ENCODE peak calls at places on chromosomes 12 and 14, in seven cellular contexts. P is sigmoid colon; N is mucosa of descending colon; W is CD4-positive, alpha-beta memory T cell; D is upper lobe of left lung; H is CD8-positive, alpha-beta T cell; Z is cardiac muscle cell. J is an unnamed sample.

GRCh38 chr12:131947482-131948027 is 2.2 kb upstream of the EP400 start:
- DNase-seq in Z (no peak), P (peak; percentile 66), N (no peak), H (no peak), D (no peak), W (no peak), J (no peak)

GRCh38 chr12:96247567-96247962 is 53.4 kb downstream of the ELK3 start:
- DNase-seq in P (no peak), W (no peak), N (no peak), Z (no peak), H (no peak), D (no peak), J (no peak)

GRCh38 chr12:110244829-110245228 is 36.2 kb upstream of the ATP2A2 start:
- DNase-seq in H (no peak), W (no peak), N (no peak), P (no peak), D (no peak), Z (no peak), J (no peak)

GRCh38 chr14:80850197-80850814 is 91.2 kb downstream of the CEP128 start:
- DNase-seq in Z (peak; percentile 68), H (no peak), P (no peak), W (peak; percentile 4), D (no peak), N (no peak), J (peak; percentile 29)

GRCh38 chr14:62308927-62309326 is 546.7 kb downstream of the SNAPC1 start:
- DNase-seq in N (no peak), W (no peak), P (no peak), D (no peak), Z (no peak), H (no peak), J (no peak)

GRCh38 chr12:105861232-105861631 is 277.5 kb downstream of the NUAK1 start:
- DNase-seq in N (no peak), H (no peak), Z (no peak), D (no peak), P (no peak), W (no peak), J (no peak)

GRCh38 chr14:88248606-88249005 is 74.5 kb downstream of the KCNK10 start:
- DNase-seq in N (no peak), H (no peak), W (no peak), D (no peak), Z (peak; percentile 78), P (no peak), J (no peak)

GRCh38 chr14:68952544-68953535 is 26.3 kb downstream of the ACTN1 start:
- DNase-seq in Z (peak; percentile 87), H (no peak), W (no peak), N (no peak), P (peak; percentile 85), D (no peak), J (no peak)

GRCh38 chr12:82723093-82723492 is 36.4 kb downstream of the TMTC2 start:
- DNase-seq in P (no peak), H (no peak), N (no peak), Z (no peak), D (no peak), W (no peak), J (no peak)

GRCh38 chr14:29908652-29909577 is 18.7 kb downstream of the PRKD1 start:
- DNase-seq in N (no peak), D (no peak), Z (no peak), P (no peak), H (no peak), W (no peak), J (no peak)

GRCh38 chr12:109811624-109811995 is 21.6 kb downstream of the TRPV4 start:
- DNase-seq in W (no peak), N (no peak), P (no peak), H (no peak), D (no peak), Z (no peak), J (no peak)

GRCh38 chr14:102088012-102088792 is 1.4 kb upstream of the HSP90AA1 start:
- DNase-seq in H (peak; percentile 27), W (peak; percentile 30), P (peak; percentile 80), D (peak; percentile 65), Z (peak; percentile 59), N (peak; percentile 66), J (peak; percentile 40)

GRCh38 chr12:4664111-4664510 is 15.2 kb downstream of the NDUFA9 start:
- DNase-seq in W (no peak), D (no peak), Z (peak; percentile 20), P (no peak), N (no peak), H (no peak), J (no peak)

GRCh38 chr12:30416631-30417030 is 279.0 kb downstream of the IPO8 start:
- DNase-seq in Z (no peak), D (no peak), P (no peak), H (no peak), W (no peak), N (no peak), J (no peak)

GRCh38 chr14:57091030-57091608 is 177.6 kb downstream of the EXOC5 start:
- DNase-seq in N (no peak), W (no peak), P (no peak), D (no peak), Z (no peak), H (no peak), J (no peak)

GRCh38 chr12:22577667-22578066 is 33.3 kb upstream of the C2CD5 start:
- DNase-seq in P (no peak), N (no peak), H (no peak), D (no peak), W (no peak), Z (peak; percentile 6), J (no peak)

GRCh38 chr12:97404549-97404948 is 58.1 kb upstream of the RMST start:
- DNase-seq in Z (peak; percentile 28), N (peak; percentile 11), W (no peak), P (no peak), D (peak; percentile 33), H (no peak), J (no peak)

GRCh38 chr14:22974530-22975313 is 7.6 kb downstream of the AJUBA start:
- DNase-seq in P (no peak), N (no peak), Z (no peak), H (no peak), D (no peak), W (no peak), J (no peak)

GRCh38 chr12:113658030-113658655 is 186.5 kb upstream of the LHX5 start:
- DNase-seq in H (no peak), P (no peak), W (no peak), N (no peak), Z (peak; percentile 11), D (no peak), J (no peak)

GRCh38 chr12:124675881-124676688 is 108.7 kb upstream of the NCOR2 start:
- DNase-seq in H (no peak), N (no peak), W (no peak), Z (peak; percentile 52), D (peak; percentile 32), P (peak; percentile 76), J (no peak)

GRCh38 chr14:65238456-65238855 is 136.1 kb upstream of the MAX start:
- DNase-seq in N (no peak), H (no peak), W (no peak), Z (peak; percentile 95), D (no peak), P (no peak), J (no peak)

GRCh38 chr12:66297080-66297479 is 5.2 kb upstream of the HELB start:
- DNase-seq in H (no peak), P (no peak), W (no peak), Z (no peak), D (no peak), N (no peak), J (no peak)

GRCh38 chr12:66302827-66303169 is 505 bp downstream of the HELB start:
- DNase-seq in H (no peak), W (no peak), P (no peak), N (no peak), D (no peak), Z (no peak), J (no peak)

GRCh38 chr12:66301944-66302826 is at the start of gene HELB:
- DNase-seq in W (peak; percentile 87), N (peak; percentile 100), H (peak; percentile 96), D (peak; percentile 99), P (peak; percentile 99), Z (peak; percentile 97), J (peak; percentile 95)

GRCh38 chr12:66296171-66296683 is 6.1 kb upstream of the HELB start:
- DNase-seq in N (no peak), H (no peak), D (no peak), W (no peak), P (no peak), Z (no peak), J (no peak)

DNA sequence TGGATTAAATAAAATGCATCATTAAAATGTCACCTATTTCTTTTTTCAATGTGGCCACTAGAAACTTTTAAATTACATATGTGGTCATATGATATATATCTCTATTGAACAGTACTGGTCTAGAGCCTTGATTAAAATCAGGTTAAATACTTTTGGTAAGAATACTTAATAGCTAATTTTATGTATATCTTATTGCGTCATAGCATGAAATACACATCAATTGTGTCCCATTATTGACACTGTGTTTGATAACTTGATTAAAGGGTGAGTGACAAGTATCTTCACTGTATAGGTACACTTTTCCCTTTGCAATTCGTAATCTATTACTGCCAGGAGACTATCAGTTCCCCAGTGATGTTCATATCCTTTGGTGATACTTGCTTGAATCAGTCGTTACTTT is 4.4 kb upstream of the HELB start:
- DNase-seq in P (no peak), N (no peak), D (no peak), H (no peak), Z (no peak), W (no peak), J (no peak)
- H3K4me3 ChIP-seq in P (no peak overlapping the region), N (no peak overlapping the region), D (no peak overlapping the region), H (no peak overlapping the region), Z (no peak overlapping the region), W (no peak overlapping the region), J (no peak overlapping the region)

GRCh38 chr12:7927470-7927869 is 8.5 kb downstream of the SLC2A3 start:
- DNase-seq in H (no peak), N (no peak), W (no peak), D (no peak), P (no peak), Z (no peak), J (no peak)
- H3K36me3 ChIP-seq in H (peaks cover 77% of the 10 kb centered on the region), N (peaks cover 3% of the 10 kb centered on the region), W (peaks cover 84% of the 10 kb centered on the region), D (peaks cover 86% of the 10 kb centered on the region), P (peaks cover 17% of the 10 kb centered on the region), Z (peaks cover 89% of the 10 kb centered on the region), J (peaks cover 94% of the 10 kb centered on the region)

GRCh38 chr14:96805906-96806305 is 8.7 kb downstream of the VRK1 start:
- DNase-seq in N (peak; percentile 84), W (no peak), D (no peak), P (no peak), Z (no peak), H (no peak), J (no peak)
- H3K9me3 ChIP-seq in N (no peaks in the 10 kb centered on the region), W (no peaks in the 10 kb centered on the region), D (no peaks in the 10 kb centered on the region), P (no peaks in the 10 kb centered on the region), Z (no peaks in the 10 kb centered on the region), H (no peaks in the 10 kb centered on the region), J (no peaks in the 10 kb centered on the region)

DNA sequence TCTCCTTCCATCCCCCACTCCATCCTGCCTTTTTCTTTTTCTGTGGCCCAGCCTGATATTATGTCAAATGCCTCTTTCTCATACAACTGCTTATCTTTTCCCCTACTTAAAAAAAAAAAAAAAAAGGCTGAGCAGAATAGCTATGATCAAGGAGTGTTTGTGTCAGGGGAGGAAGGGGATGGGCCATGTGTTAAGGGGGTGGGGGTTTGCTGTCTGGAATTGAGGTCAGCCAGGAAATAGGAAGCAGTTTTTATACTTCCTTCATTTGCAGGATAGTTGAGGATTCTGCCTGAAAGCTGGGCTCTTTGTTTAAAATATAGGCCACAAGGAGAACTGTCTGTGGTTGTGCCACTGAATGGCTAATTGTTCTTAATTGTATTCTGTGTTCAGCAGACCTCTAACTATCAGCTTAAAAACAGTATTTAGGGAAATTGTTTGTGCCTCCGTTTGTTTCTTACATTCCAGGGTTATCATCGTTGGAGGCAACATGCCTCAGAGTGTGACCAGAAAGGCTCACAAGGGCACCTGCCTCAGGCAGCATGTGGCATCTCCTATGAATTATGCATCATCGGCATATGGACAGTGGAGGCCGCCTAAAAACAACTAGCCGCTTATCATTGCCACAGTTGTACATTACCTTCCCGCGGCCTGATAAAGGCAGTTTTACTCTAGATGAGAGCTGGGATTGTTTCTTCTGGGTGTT is 95.9 kb downstream of the SRGAP1 start:
- DNase-seq in D (no peak), W (no peak), P (no peak), N (no peak), Z (peak; percentile 46), H (no peak), J (no peak)
- H3K4me3 ChIP-seq in D (no peak overlapping the region), W (no peak overlapping the region), P (no peak overlapping the region), N (no peak overlapping the region), Z (no peak overlapping the region), H (no peak overlapping the region), J (no peak overlapping the region)